ENCODE peak calls at places on chromosomes 5 and 9, in five cellular contexts. E, K, O, R and X are unnamed samples. For H3K4me1, the result is how much of the 10 kb centered on the place peaks cover.

GRCh38 chr5:956941-957729 is 51.5 kb upstream of the NKD2 start:
- DNase-seq in E (peak), K (peak), O (peak), R (peak), X (peak)

GRCh38 chr9:121599872-121600585 is 51.4 kb upstream of the DAB2IP start:
- DNase-seq in E (no peak), K (peak), O (peak), R (no peak), X (no peak)

GRCh38 chr9:133880851-133881634 is 111.1 kb downstream of the VAV2 start:
- DNase-seq in E (no peak), K (no peak), O (no peak), R (no peak), X (peak)

GRCh38 chr9:105188746-105189145 is 55.7 kb upstream of the SLC44A1 start:
- DNase-seq in E (peak), K (no peak), O (no peak), R (no peak), X (no peak)

GRCh38 chr5:173764321-173765029 is 123.7 kb upstream of the CPEB4 start:
- DNase-seq in E (peak), K (peak), O (peak), R (peak), X (peak)

GRCh38 chr9:77562021-77562748 is 85.9 kb downstream of the GNA14 start:
- DNase-seq in E (no peak), K (no peak), O (no peak), R (no peak), X (no peak)

GRCh38 chr9:78325343-78325742 is 28.4 kb downstream of the PSAT1 start:
- DNase-seq in E (no peak), K (peak), O (no peak), R (no peak), X (peak)

GRCh38 chr5:115457985-115458384 is 86.6 kb downstream of the FEM1C start:
- DNase-seq in E (no peak), K (no peak), O (no peak), R (no peak), X (no peak)

GRCh38 chr9:118360036-118360435 is 655.8 kb downstream of the TLR4 start:
- DNase-seq in E (no peak), K (no peak), O (no peak), R (no peak), X (no peak)

GRCh38 chr5:107805819-107806218 is 135.1 kb upstream of the EFNA5 start:
- DNase-seq in E (no peak), K (no peak), O (no peak), R (no peak), X (no peak)

GRCh38 chr5:37847978-37848425 is 8.2 kb upstream of the GDNF start:
- DNase-seq in E (peak), K (peak), O (no peak), R (peak), X (peak)

GRCh38 chr5:32443541-32444190 is 874 bp downstream of the ZFR start:
- DNase-seq in E (peak), K (peak), O (peak), R (no peak), X (peak)

GRCh38 chr5:104800440-104801048 is 1238.0 kb upstream of the NUDT12 start:
- DNase-seq in E (peak), K (no peak), O (peak), R (peak), X (no peak)

GRCh38 chr5:107930891-107931290 is 260.2 kb upstream of the EFNA5 start:
- DNase-seq in E (peak), K (no peak), O (no peak), R (no peak), X (no peak)

GRCh38 chr5:142056831-142057696 is 44.2 kb upstream of the GNPDA1 start:
- DNase-seq in E (peak), K (no peak), O (no peak), R (no peak), X (no peak)

GRCh38 chr9:98477884-98478283 is 222.4 kb upstream of the TBC1D2 start:
- DNase-seq in E (no peak), K (no peak), O (no peak), R (no peak), X (no peak)

GRCh38 chr5:17216176-17216973 is 1.1 kb upstream of the BASP1 start:
- DNase-seq in E (peak), K (peak), O (peak), R (peak), X (peak)

GRCh38 chr9:127955294-127956015 is 17.8 kb upstream of the DPM2 start:
- DNase-seq in E (peak), K (peak), O (peak), R (peak), X (no peak)

GRCh38 chr5:164663223-164663989 is 1158.0 kb downstream of the MAT2B start:
- DNase-seq in E (peak), K (no peak), O (no peak), R (no peak), X (peak)

GRCh38 chr5:115258001-115258400 is 4.7 kb downstream of the PGGT1B start:
- DNase-seq in E (no peak), K (peak), O (no peak), R (no peak), X (no peak)

GRCh38 chr5:80487829-80488708 is at the start of gene FAM151B:
- DNase-seq in E (peak), K (peak), O (peak), R (peak), X (peak)

GRCh38 chr9:108634164-108634563 is 221.6 kb downstream of the ACTL7B start:
- DNase-seq in E (peak), K (peak), O (no peak), R (no peak), X (peak)

GRCh38 chr5:135221187-135221473 is 177.9 kb downstream of the MACROH2A1 start:
- DNase-seq in E (no peak), K (peak), O (no peak), R (no peak), X (no peak)

GRCh38 chr9:20112367-20112766 is 323.5 kb upstream of the SLC24A2 start:
- DNase-seq in E (no peak), K (no peak), O (no peak), R (no peak), X (no peak)

GRCh38 chr5:175800656-175801081 is 70.7 kb upstream of the CPLX2 start:
- DNase-seq in E (peak), K (peak), O (no peak), R (no peak), X (peak)

GRCh38 chr5:37915078-37915736 is 75.4 kb upstream of the GDNF start:
- DNase-seq in E (no peak), K (no peak), O (no peak), R (no peak), X (no peak)

GRCh38 chr9:83622433-83622813 is 520 bp upstream of the IDNK start:
- DNase-seq in E (no peak), K (peak), O (peak), R (no peak), X (no peak)

GRCh38 chr5:157603333-157604190 is 28.0 kb upstream of the ADAM19 start:
- DNase-seq in E (peak), K (peak), O (no peak), R (peak), X (peak)

GRCh38 chr9:61671276-61671973 is 481.6 kb downstream of the SPATA31A7 start:
- DNase-seq in E (no peak), K (no peak), O (no peak), R (no peak), X (no peak)

GRCh38 chr5:75265731-75266130 is 29.1 kb upstream of the ANKRD31 start:
- DNase-seq in E (peak), K (peak), O (peak), R (peak), X (peak)

GRCh38 chr5:142248853-142249462 is 75.9 kb downstream of the SPRY4 start:
- DNase-seq in E (peak), K (peak), O (peak), R (no peak), X (peak)

GRCh38 chr5:34510002-34510401 is 146.1 kb upstream of the RAI14 start:
- DNase-seq in E (no peak), K (no peak), O (no peak), R (no peak), X (no peak)
- H2AFZ ChIP-seq in E (no peak), K (no peak), O (peak), R (no peak), X (peak)

GRCh38 chr5:14414615-14415515 is 166.7 kb upstream of the OTULINL start:
- DNase-seq in E (no peak), K (no peak), O (no peak), R (no peak), X (no peak)

GRCh38 chr5:14414007-14414406 is 167.6 kb upstream of the OTULINL start:
- DNase-seq in E (no peak), K (no peak), O (no peak), R (no peak), X (no peak)

GRCh38 chr5:14410942-14411258 is 170.7 kb upstream of the OTULINL start:
- DNase-seq in E (no peak), K (peak), O (no peak), R (no peak), X (peak)

GRCh38 chr5:14415516-14416074 is 166.0 kb upstream of the OTULINL start:
- DNase-seq in E (no peak), K (no peak), O (no peak), R (no peak), X (peak)

DNA sequence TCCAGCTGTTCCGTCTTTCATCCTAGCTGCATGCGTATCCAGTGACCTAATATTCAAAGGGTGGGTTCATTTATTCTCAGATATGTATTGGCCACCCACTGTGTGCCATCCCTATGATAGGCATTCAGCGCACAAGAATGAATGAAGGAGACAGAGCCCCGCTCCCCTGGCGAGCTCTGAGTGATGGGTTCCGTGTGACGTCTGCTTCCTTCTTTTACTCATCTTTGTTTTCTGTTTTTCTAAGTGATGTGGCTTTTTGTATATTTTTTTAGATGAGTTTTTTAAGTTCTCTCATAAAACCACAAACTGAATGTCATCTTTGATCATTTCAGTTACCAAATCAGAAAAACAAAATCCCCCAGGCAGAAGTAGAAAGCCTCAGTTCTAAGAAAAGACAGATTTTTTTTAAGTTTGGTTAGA is 168.3 kb upstream of the OTULINL start:
- DNase-seq in E (no peak), K (no peak), O (no peak), R (no peak), X (peak)
- H3K4me1 ChIP-seq in E (under half), K (half or more), O (under half), R (under half), X (under half)

GRCh38 chr9:33161011-33161588 is 6.0 kb downstream of the B4GALT1 start:
- DNase-seq in E (peak), K (peak), O (no peak), R (no peak), X (peak)
- H3K4me2 ChIP-seq in E (peak), K (peak), O (no peak), R (peak), X (peak)

GRCh38 chr5:58294598-58295298 is 165.1 kb downstream of the PLK2 start:
- DNase-seq in E (peak), K (peak), O (no peak), R (no peak), X (peak)
- H2AFZ ChIP-seq in E (peak), K (no peak), O (no peak), R (no peak), X (peak)

GRCh38 chr5:168132186-168132585 is 159.3 kb upstream of the WWC1 start:
- DNase-seq in E (no peak), K (peak), O (no peak), R (no peak), X (peak)

GRCh38 chr5:168128154-168128553 is 163.3 kb upstream of the WWC1 start:
- DNase-seq in E (no peak), K (no peak), O (no peak), R (no peak), X (no peak)

GRCh38 chr5:168128556-168128955 is 162.9 kb upstream of the WWC1 start:
- DNase-seq in E (no peak), K (no peak), O (no peak), R (no peak), X (peak)

GRCh38 chr5:168135897-168136296 is 155.5 kb upstream of the WWC1 start:
- DNase-seq in E (no peak), K (no peak), O (no peak), R (no peak), X (no peak)

GRCh38 chr5:168131519-168131918 is 159.9 kb upstream of the WWC1 start:
- DNase-seq in E (no peak), K (no peak), O (no peak), R (no peak), X (no peak)
- H3K4me1 ChIP-seq in E (under half), K (under half), O (under half), R (under half), X (under half)

DNA sequence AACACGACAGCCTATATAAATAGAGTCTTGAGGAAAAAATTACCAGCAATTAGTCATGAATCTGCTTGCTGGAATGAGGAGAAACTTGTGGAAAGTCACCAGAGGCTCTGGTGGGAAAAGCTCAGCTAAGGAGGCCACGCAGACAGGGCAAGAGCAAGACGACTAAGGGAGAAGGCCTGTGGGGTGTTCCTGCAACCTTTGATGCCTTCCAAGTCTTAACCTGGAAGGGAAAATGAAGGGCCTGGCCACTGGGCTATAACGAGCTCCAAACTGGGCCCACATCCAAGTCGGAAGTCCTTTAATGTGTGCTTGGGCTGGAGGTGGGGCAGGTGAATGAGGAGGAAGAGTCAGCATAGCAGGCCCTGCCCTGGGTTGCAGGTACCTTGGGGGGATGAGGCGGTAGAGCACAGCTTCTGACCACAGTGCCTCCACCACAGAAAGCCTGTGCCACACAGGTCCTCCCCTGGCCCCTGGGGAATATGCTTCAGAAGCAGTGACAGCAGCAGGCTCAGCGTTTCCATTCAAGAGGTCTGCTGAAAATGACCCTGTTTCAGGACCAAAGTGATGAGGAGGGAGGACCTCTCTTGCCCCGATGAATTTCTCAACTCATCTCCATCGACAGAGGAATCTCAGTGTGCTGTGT is 92.8 kb upstream of the LRRTM2 start:
- DNase-seq in E (no peak), K (peak), O (no peak), R (peak), X (no peak)
- H3K4me2 ChIP-seq in E (no peak), K (no peak), O (no peak), R (no peak), X (no peak)

GRCh38 chr5:18987101-18987500 is 1000.9 kb downstream of the CDH18 start:
- DNase-seq in E (no peak), K (no peak), O (no peak), R (no peak), X (no peak)

GRCh38 chr5:18990852-18991251 is 997.1 kb downstream of the CDH18 start:
- DNase-seq in E (no peak), K (no peak), O (no peak), R (no peak), X (no peak)

GRCh38 chr5:18984559-18985080 is 1003.4 kb downstream of the CDH18 start:
- DNase-seq in E (peak), K (no peak), O (no peak), R (no peak), X (no peak)

DNA sequence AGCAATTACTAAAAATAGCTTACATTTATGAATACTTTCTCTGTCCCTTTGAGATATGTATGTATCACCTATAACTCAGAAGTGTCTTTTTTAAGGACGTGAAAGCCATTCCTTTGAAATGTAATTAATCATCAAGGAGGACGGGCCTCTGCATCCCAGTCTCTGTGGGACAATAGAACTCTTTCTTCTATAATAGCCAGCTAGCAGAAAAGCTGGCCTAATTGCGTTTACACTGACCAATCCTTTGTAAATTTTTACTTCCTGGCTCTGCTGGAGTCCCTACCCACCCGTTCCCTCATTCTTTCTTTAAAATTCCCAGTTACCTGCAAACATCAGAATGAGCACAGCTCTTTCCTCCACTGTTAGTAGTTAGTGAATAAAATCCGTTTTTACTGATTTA is 1002.6 kb downstream of the CDH18 start:
- DNase-seq in E (peak), K (no peak), O (peak), R (no peak), X (no peak)
- H2AFZ ChIP-seq in E (peak), K (no peak), O (no peak), R (no peak), X (no peak)

GRCh38 chr9:99819484-99820329 is 2.0 kb upstream of the NR4A3 start:
- DNase-seq in E (peak), K (peak), O (peak), R (peak), X (peak)
- H3K4me1 ChIP-seq in E (under half), K (under half), O (under half), R (under half), X (under half)

GRCh38 chr5:3801967-3802366 is 206.3 kb downstream of the IRX1 start:
- DNase-seq in E (no peak), K (no peak), O (no peak), R (no peak), X (no peak)
- H3K4me2 ChIP-seq in E (no peak), K (no peak), O (no peak), R (no peak), X (no peak)